ENCODE peak calls at places on chromosomes 11 and 22, in four cellular contexts. A is HEK293T, Z is bronchial epithelial cell, V is ACHN. J is an unnamed sample.

GRCh38 chr22:30309981-30310672 is 16.6 kb downstream of the TBC1D10A start:
- DNase-seq in A (no peak), Z (peak; percentile 85), V (no peak), J (no peak)

GRCh38 chr22:45966320-45966891 is 10.6 kb downstream of the WNT7B start:
- DNase-seq in A (no peak), Z (no peak), V (no peak), J (no peak)

GRCh38 chr11:86570457-86570856 is 102.0 kb downstream of the ME3 start:
- DNase-seq in A (no peak), Z (no peak), V (no peak), J (no peak)

GRCh38 chr11:76648061-76648460 is 22.5 kb downstream of the LRRC32 start:
- DNase-seq in A (no peak), Z (no peak), V (no peak), J (no peak)

GRCh38 chr22:29478326-29479276 is 1.4 kb upstream of the NEFH start:
- DNase-seq in A (peak; percentile 59), Z (no peak), V (peak; percentile 12), J (peak; percentile 41)

GRCh38 chr11:47589103-47589502 is 2.6 kb downstream of the FAM180B start:
- DNase-seq in A (no peak), Z (no peak), V (no peak), J (no peak)

GRCh38 chr11:111737180-111737876 is 28.9 kb downstream of the PPP2R1B start:
- DNase-seq in A (no peak), Z (no peak), V (no peak), J (no peak)

GRCh38 chr11:9951714-9952275 is 287.9 kb downstream of the SWAP70 start:
- DNase-seq in A (no peak), Z (no peak), V (no peak), J (no peak)